ENCODE peak calls at places on chromosomes 1 and 21, in six cellular contexts. H, U, Z, V, D and X are unnamed samples.

GRCh38 chr1:24464378-24464770 is 38.3 kb upstream of the RCAN3 start:
- DNase-seq in Z (no peak), U (no peak), D (no peak), H (no peak), V (no peak), X (peak; percentile 63)

GRCh38 chr1:94806451-94806861 is 13.7 kb upstream of the SLC44A3 start:
- DNase-seq in V (peak; percentile 78), U (no peak), Z (no peak), H (peak; percentile 62), D (no peak), X (no peak)

GRCh38 chr21:33019885-33020557 is 5.7 kb upstream of the OLIG2 start:
- DNase-seq in V (no peak), U (no peak), D (no peak), Z (peak; percentile 77), H (no peak), X (no peak)

GRCh38 chr1:116488052-116488451 is 82.8 kb downstream of the CD58 start:
- DNase-seq in Z (no peak), H (no peak), D (no peak), U (no peak), V (no peak), X (no peak)

GRCh38 chr21:36274128-36274527 is 45.9 kb upstream of the MORC3 start:
- DNase-seq in U (no peak), V (no peak), H (no peak), Z (no peak), D (no peak), X (no peak)

GRCh38 chr1:100861379-100861778 is 33.3 kb downstream of the EXTL2 start:
- DNase-seq in Z (no peak), V (no peak), U (no peak), H (peak; percentile 51), D (no peak), X (no peak)

GRCh38 chr1:236850077-236850476 is 55.0 kb downstream of the MTR start:
- DNase-seq in U (no peak), V (no peak), D (no peak), H (no peak), Z (no peak), X (no peak)

GRCh38 chr1:65952692-65953091 is 160.0 kb downstream of the PDE4B start:
- DNase-seq in Z (no peak), V (no peak), H (peak; percentile 34), D (no peak), U (no peak), X (no peak)

GRCh38 chr1:181661569-181661968 is 178.3 kb downstream of the CACNA1E start:
- DNase-seq in U (no peak), V (peak; percentile 16), D (no peak), Z (no peak), H (no peak), X (no peak)

GRCh38 chr1:115112496-115113375 is 23.4 kb upstream of the TSPAN2 start:
- DNase-seq in Z (peak; percentile 89), V (peak; percentile 47), H (peak; percentile 26), U (no peak), D (no peak), X (no peak)

GRCh38 chr1:90723561-90724108 is 6.5 kb upstream of the BARHL2 start:
- DNase-seq in V (peak; percentile 8), H (no peak), Z (peak; percentile 97), D (no peak), U (no peak), X (no peak)

GRCh38 chr1:6108937-6109636 is 63.4 kb downstream of the KCNAB2 start:
- DNase-seq in H (peak; percentile 79), Z (no peak), U (peak; percentile 15), V (peak; percentile 75), D (no peak), X (no peak)
- TF ChIP-seq CTCF in H (peak; percentile 80), Z (peak; percentile 68), U (peak; percentile 36), V (peak; percentile 67), D (no peak), X (peak; percentile 73)

DNA sequence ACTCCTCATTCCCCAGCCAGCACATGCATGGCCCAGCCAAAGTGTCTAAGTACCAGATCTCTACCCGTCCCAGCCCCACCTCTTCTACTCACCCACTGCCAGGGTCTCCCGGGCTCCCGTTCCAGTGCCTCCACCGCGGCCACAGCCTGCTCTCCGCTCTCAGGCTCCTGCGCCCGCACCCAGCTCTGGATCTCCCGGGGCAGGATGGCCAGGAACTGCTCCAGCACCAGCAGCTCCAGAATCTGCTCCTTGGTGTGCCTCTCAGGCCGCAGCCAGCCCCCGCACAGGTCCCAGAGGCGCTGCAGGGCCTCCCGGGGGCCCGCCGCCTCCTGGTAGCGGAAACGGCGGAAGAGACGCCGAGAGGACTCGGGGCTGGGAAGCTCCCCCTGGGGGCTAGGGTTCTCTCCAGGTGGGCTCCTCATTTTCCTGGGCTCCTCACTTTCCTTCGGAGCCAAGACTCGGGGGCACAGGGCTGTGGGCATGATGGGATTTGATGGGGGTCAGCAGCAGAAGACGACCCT is 2.5 kb downstream of the ZNF496 start:
- DNase-seq in U (no peak), V (no peak), D (no peak), H (no peak), Z (no peak), X (no peak)
- H3K4me3 ChIP-seq in U (no peak overlapping the region), V (no peak overlapping the region), D (no peak overlapping the region), H (no peak overlapping the region), Z (no peak overlapping the region), X (no peak overlapping the region)

GRCh38 chr1:101992816-101993575 is 3.7 kb downstream of the OLFM3 start:
- DNase-seq in H (no peak), U (no peak), V (no peak), Z (no peak), D (no peak), X (no peak)

GRCh38 chr1:101995984-101996731 is 568 bp downstream of the OLFM3 start:
- DNase-seq in H (no peak), V (no peak), Z (no peak), U (no peak), D (no peak), X (no peak)

GRCh38 chr1:101996830-101997485 is at the start of gene OLFM3:
- DNase-seq in H (peak; percentile 9), D (no peak), Z (peak; percentile 81), U (no peak), V (peak; percentile 2), X (no peak)

DNA sequence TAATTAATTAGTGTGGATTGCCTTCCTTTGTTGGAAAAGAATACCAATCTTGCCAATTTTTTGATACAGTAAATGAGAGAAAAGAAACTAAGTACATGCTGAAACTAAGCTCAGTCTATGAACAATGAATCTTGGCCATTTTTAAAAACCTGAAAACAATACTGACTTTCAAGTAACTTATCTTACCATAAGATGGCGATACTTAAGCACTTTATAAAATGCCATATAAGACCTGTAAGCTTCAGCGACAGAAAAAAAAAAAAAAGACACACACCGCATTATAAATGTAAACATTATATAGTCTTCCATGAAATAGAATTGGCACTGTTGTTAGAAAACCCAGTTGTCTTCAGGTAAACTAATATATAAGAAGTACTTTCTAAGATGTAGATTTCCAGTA is 3.0 kb downstream of the OLFM3 start:
- DNase-seq in V (no peak), U (no peak), Z (no peak), H (peak; percentile 7), D (no peak), X (no peak)
- TF ChIP-seq CTCF in V (no peak), U (no peak), Z (peak; percentile 17), H (no peak), D (no peak), X (no peak)

GRCh38 chr1:118339431-118340146 is 154.6 kb upstream of the SPAG17 start:
- DNase-seq in U (no peak), Z (no peak), H (no peak), D (no peak), V (no peak), X (no peak)
- H3K4me3 ChIP-seq in U (no peak overlapping the region), Z (no peak overlapping the region), H (no peak overlapping the region), D (no peak overlapping the region), V (no peak overlapping the region), X (no peak overlapping the region)

DNA sequence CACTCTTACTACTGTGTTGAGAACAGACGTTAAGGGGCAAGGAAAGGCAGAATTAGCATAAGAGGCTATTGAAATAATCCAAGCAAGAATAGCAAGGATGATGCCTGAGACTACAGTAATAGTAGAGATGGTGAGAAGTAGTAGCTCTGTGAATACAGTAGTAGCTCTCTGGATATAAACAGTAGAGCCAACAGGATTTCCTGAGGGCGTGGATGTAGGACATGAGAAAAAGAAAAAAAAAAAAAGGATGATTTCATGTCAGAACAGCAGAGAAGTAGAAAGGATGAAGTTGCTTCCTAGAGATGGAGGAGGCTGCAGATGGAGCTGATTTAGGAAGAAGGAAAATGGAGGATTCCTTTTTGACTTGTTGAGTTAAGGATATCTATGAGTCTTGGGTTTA is 112.3 kb downstream of the OMA1 start:
- DNase-seq in H (no peak), Z (no peak), U (no peak), V (no peak), D (no peak), X (no peak)
- TF ChIP-seq CTCF in H (no peak), Z (no peak), U (no peak), V (no peak), D (no peak), X (no peak)

GRCh38 chr1:152111515-152111968 is 3.7 kb downstream of the TCHH start:
- DNase-seq in U (no peak), Z (peak; percentile 70), D (no peak), H (peak; percentile 55), V (no peak), X (no peak)
- H3K4me3 ChIP-seq in U (peak overlapping the region; percentile 39), Z (no peak overlapping the region), D (peak overlapping the region; percentile 49), H (peak overlapping the region; percentile 49), V (peak overlapping the region; percentile 60), X (peak overlapping the region; percentile 43)